ENCODE peak calls at places on chromosome 20, in ten cellular contexts. H, I, B, A, T, M, K, Q, O and E are unnamed samples.

GRCh38 chr20:18058661-18059467 is 1.1 kb upstream of the OVOL2 start:
- DNase-seq in H (peak), I (peak), B (no peak), A (no peak), T (no peak), M (no peak), K (no peak), Q (no peak), O (peak), E (no peak)

GRCh38 chr20:44302026-44302669 is 8.9 kb downstream of the FITM2 start:
- DNase-seq in H (no peak), I (no peak), B (no peak), A (no peak), T (no peak), M (no peak), K (peak), Q (no peak), O (no peak), E (no peak)

GRCh38 chr20:7411075-7411474 is 529.2 kb downstream of the HAO1 start:
- DNase-seq in H (no peak), I (no peak), B (no peak), A (no peak), T (no peak), M (no peak), K (no peak), Q (no peak), O (no peak), E (no peak)

GRCh38 chr20:11716239-11716944 is 201.3 kb upstream of the BTBD3 start:
- DNase-seq in H (no peak), I (peak), B (peak), A (no peak), T (no peak), M (no peak), K (peak), Q (peak), O (no peak), E (peak)

GRCh38 chr20:35273449-35274171 is 4.3 kb downstream of the MMP24OS start:
- DNase-seq in H (no peak), I (peak), B (no peak), A (no peak), T (no peak), M (no peak), K (no peak), Q (no peak), O (no peak), E (no peak)

GRCh38 chr20:2899243-2899642 is 26.0 kb downstream of the PTPRA start:
- DNase-seq in H (no peak), I (no peak), B (no peak), A (no peak), T (no peak), M (no peak), K (no peak), Q (no peak), O (no peak), E (no peak)

GRCh38 chr20:2595076-2595475 is 57.4 kb upstream of the NOP56 start:
- DNase-seq in H (no peak), I (no peak), B (no peak), A (no peak), T (no peak), M (no peak), K (no peak), Q (no peak), O (no peak), E (no peak)

GRCh38 chr20:17061721-17062120 is 165.1 kb upstream of the PCSK2 start:
- DNase-seq in H (no peak), I (peak), B (no peak), A (no peak), T (no peak), M (no peak), K (no peak), Q (no peak), O (no peak), E (no peak)

GRCh38 chr20:58714923-58715708 is 22.5 kb downstream of the NPEPL1 start:
- DNase-seq in H (no peak), I (no peak), B (no peak), A (no peak), T (no peak), M (peak), K (no peak), Q (no peak), O (no peak), E (no peak)

GRCh38 chr20:21900431-21900830 is 195.0 kb downstream of the PAX1 start:
- DNase-seq in H (no peak), I (no peak), B (no peak), A (no peak), T (no peak), M (no peak), K (no peak), Q (no peak), O (no peak), E (no peak)

GRCh38 chr20:55273149-55273548 is 732.2 kb downstream of the CBLN4 start:
- DNase-seq in H (no peak), I (no peak), B (no peak), A (no peak), T (no peak), M (no peak), K (no peak), Q (no peak), O (no peak), E (no peak)

GRCh38 chr20:60209048-60209447 is 250.8 kb downstream of the CDH26 start:
- DNase-seq in H (no peak), I (no peak), B (no peak), A (no peak), T (no peak), M (no peak), K (no peak), Q (no peak), O (no peak), E (no peak)

GRCh38 chr20:17611290-17611539 is 41.3 kb downstream of the DSTN start:
- DNase-seq in H (no peak), I (no peak), B (no peak), A (no peak), T (no peak), M (peak), K (no peak), Q (no peak), O (no peak), E (no peak)

GRCh38 chr20:8144282-8145245 is 12.5 kb downstream of the PLCB1 start:
- DNase-seq in H (no peak), I (no peak), B (no peak), A (no peak), T (no peak), M (no peak), K (no peak), Q (peak), O (no peak), E (peak)

GRCh38 chr20:63747622-63748355 is 8.2 kb downstream of the SLC2A4RG start:
- DNase-seq in H (no peak), I (no peak), B (no peak), A (no peak), T (no peak), M (no peak), K (no peak), Q (no peak), O (no peak), E (no peak)

GRCh38 chr20:61594198-61594597 is 342.1 kb downstream of the CDH4 start:
- DNase-seq in H (no peak), I (no peak), B (no peak), A (no peak), T (no peak), M (no peak), K (no peak), Q (no peak), O (no peak), E (no peak)

GRCh38 chr20:49711331-49711987 is 2.2 kb downstream of the B4GALT5 start:
- DNase-seq in H (no peak), I (no peak), B (no peak), A (no peak), T (no peak), M (no peak), K (no peak), Q (no peak), O (no peak), E (no peak)

GRCh38 chr20:17610566-17611289 is 40.9 kb downstream of the DSTN start:
- DNase-seq in H (peak), I (no peak), B (no peak), A (no peak), T (no peak), M (peak), K (no peak), Q (no peak), O (no peak), E (no peak)

GRCh38 chr20:59004493-59004762 is 2.6 kb downstream of the CTSZ start:
- DNase-seq in H (peak), I (no peak), B (no peak), A (no peak), T (no peak), M (no peak), K (no peak), Q (no peak), O (no peak), E (no peak)

GRCh38 chr20:10761232-10761631 is 87.4 kb upstream of the JAG1 start:
- DNase-seq in H (no peak), I (no peak), B (no peak), A (no peak), T (no peak), M (no peak), K (peak), Q (no peak), O (no peak), E (peak)

GRCh38 chr20:20367681-20368413 is at the start of gene INSM1:
- DNase-seq in H (no peak), I (peak), B (no peak), A (no peak), T (no peak), M (no peak), K (no peak), Q (no peak), O (peak), E (no peak)

GRCh38 chr20:22771706-22772105 is 187.3 kb upstream of the FOXA2 start:
- DNase-seq in H (no peak), I (no peak), B (no peak), A (peak), T (no peak), M (no peak), K (peak), Q (no peak), O (no peak), E (no peak)

GRCh38 chr20:4092136-4092479 is 76.8 kb upstream of the RNF24 start:
- DNase-seq in H (no peak), I (no peak), B (no peak), A (no peak), T (no peak), M (no peak), K (no peak), Q (no peak), O (no peak), E (no peak)

GRCh38 chr20:48155231-48155630 is 369.9 kb upstream of the SULF2 start:
- DNase-seq in H (no peak), I (no peak), B (no peak), A (no peak), T (no peak), M (no peak), K (no peak), Q (no peak), O (no peak), E (no peak)

GRCh38 chr20:13059398-13060136 is 50.8 kb downstream of the SPTLC3 start:
- DNase-seq in H (no peak), I (no peak), B (no peak), A (no peak), T (no peak), M (no peak), K (no peak), Q (no peak), O (no peak), E (no peak)

GRCh38 chr20:63295846-63296245 is 2.9 kb downstream of the COL20A1 start:
- DNase-seq in H (no peak), I (peak), B (no peak), A (no peak), T (no peak), M (no peak), K (no peak), Q (no peak), O (no peak), E (no peak)

GRCh38 chr20:62980970-62981369 is 25.8 kb downstream of the BHLHE23 start:
- DNase-seq in H (no peak), I (peak), B (no peak), A (no peak), T (no peak), M (no peak), K (no peak), Q (no peak), O (no peak), E (no peak)

DNA sequence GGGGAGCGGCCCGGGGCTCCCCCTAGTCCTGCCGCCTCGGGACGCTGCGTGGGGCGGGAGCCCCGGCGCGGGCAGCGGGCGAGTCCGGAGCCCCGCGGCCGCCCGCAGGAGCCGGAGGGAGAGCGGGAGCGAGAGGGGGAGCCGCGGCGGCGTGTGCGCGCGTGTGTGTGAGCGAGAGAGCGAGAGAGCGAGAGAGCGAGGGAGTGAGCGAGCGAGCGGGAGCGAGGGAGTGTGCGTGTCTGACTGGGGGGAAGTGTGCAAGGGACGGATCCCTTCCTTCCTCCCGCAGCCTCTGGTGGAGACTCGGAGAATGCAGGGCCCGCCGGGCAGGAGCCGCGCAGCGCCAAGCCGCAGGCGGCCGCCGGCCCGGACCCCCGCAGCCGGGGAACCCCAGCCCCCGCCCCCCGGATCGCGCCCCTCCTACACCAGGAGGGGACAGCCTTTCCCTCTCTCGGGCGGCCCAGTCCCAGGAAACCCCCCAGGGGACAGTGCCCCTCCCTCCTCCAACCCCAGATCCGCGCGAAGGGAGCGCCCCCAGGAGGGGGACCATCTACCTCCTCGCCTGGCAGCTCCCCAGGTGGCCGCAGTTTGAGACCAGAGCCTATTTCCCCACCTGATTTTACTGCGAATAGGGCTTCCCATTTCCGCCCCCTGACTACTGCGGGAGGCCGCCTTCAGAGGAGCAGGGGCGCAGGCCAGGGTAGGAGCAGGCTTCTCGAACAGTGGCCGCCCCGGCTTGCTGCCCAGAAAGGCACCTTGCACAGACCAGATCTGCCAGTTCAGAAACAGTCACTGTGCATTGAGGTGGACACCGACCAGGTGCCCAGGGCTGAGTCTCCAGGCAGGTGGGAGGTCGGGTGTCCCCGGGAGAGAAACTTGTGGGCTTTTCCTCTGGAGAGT is at the start of gene CDH22:
- DNase-seq in H (peak), I (peak), B (no peak), A (no peak), T (no peak), M (peak), K (no peak), Q (no peak), O (peak), E (no peak)
- TF ChIP-seq CTCF in H (no peak), I (peak), B (no peak), A (peak), T (peak), M (peak), K (peak), Q (peak), O (peak), E (peak)

DNA sequence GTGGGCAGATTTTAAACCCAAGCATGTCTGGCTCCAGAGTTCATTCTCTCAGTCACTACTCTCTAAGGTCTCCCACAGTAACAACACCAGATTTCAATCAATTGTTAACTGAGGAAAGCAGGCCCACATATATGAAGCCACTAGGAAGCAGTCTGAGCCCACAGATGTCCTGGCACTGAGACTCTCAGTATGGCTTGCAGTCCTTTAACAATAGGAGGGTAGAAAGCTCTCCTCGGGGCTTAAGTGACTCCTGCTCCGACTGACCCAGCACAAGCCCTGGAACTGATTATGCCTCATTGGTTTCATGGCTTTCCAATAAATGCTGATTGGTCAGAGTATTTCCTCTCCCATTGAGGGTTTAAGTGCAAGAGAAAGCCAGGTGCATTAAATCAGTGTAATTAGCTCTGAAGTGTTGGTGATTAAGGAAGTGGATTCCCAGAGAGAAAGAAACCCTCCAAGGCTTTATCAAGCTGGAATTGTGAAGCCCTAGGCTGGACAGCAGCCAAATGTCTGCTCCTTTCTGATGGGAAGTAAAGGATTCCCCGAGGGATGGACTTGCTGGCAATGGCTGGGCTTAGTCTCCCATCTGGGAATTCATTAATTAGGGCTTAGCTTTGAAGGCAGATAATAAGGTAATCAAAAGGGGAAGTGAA is 76.6 kb upstream of the PROKR2 start:
- DNase-seq in H (no peak), I (peak), B (no peak), A (no peak), T (no peak), M (no peak), K (no peak), Q (no peak), O (no peak), E (no peak)
- TF ChIP-seq CTCF in H (no peak), I (no peak), B (no peak), A (no peak), T (no peak), M (no peak), K (no peak), Q (no peak), O (no peak), E (no peak)

GRCh38 chr20:45448250-45448649 is 21.3 kb upstream of the WFDC2 start:
- DNase-seq in H (no peak), I (no peak), B (no peak), A (no peak), T (no peak), M (no peak), K (peak), Q (no peak), O (no peak), E (no peak)
- TF ChIP-seq CTCF in H (no peak), I (no peak), B (no peak), A (no peak), T (no peak), M (no peak), K (no peak), Q (no peak), O (no peak), E (no peak)

GRCh38 chr20:51378171-51378928 is 164.2 kb downstream of the NFATC2 start:
- DNase-seq in H (no peak), I (peak), B (no peak), A (no peak), T (no peak), M (no peak), K (no peak), Q (no peak), O (no peak), E (no peak)
- TF ChIP-seq CTCF in H (no peak), I (peak), B (no peak), A (no peak), T (no peak), M (no peak), K (peak), Q (no peak), O (peak), E (no peak)

GRCh38 chr20:39880890-39881289 is 808.1 kb downstream of the MAFB start:
- DNase-seq in H (no peak), I (no peak), B (no peak), A (no peak), T (no peak), M (no peak), K (peak), Q (no peak), O (no peak), E (no peak)
- TF ChIP-seq CTCF in H (no peak), I (peak), B (peak), A (no peak), T (no peak), M (no peak), K (peak), Q (peak), O (no peak), E (no peak)

DNA sequence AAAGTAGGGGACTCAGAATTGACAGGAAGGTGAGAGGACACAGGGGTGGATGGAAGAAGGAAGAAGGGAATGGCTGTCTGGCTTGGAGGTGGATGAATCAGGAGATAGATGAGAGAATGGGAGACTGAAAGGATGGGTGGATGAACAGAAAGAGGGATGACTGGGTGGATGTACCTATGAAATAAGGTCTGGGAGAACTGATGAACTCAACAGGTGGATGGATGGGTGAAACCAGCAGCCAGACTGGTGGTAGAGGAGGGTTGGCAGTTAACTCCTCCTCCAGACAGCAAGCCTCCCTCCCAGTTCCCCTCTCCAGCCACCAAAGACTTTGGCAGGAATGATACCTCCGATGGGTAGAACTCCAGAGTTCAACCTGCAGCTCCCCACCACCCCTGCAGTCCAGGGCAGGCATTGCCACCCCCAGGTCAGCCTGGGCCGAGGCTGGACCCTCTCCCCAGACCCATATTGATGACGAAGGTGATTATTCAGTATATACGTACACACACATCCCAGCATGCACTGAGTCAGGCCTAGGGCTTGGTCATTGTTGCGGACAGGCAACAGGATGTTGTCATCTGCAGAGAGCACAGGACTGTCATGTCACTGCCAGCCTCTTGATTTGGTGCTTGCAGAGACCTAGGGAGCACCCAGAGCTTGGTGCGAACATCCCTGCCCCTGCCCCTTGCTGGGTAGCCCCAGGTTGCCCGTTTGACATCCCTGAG is 2.0 kb downstream of the SUN5 start:
- DNase-seq in H (no peak), I (no peak), B (no peak), A (no peak), T (no peak), M (no peak), K (no peak), Q (no peak), O (no peak), E (no peak)
- TF ChIP-seq CTCF in H (no peak), I (no peak), B (no peak), A (no peak), T (no peak), M (no peak), K (no peak), Q (no peak), O (no peak), E (no peak)